ENCODE peak calls at places on chromosomes 3 and 15, in five cellular contexts. M is HepG2, N is A549, V is K562, R is GM12878. X is an unnamed sample.

GRCh38 chr3:122356402-122356801 is 26.6 kb downstream of the MIX23 start:
- DNase-seq in M (peak), N (peak), V (peak), R (no peak), X (peak)

GRCh38 chr3:182837855-182838454 is 44.7 kb downstream of the ATP11B start:
- DNase-seq in M (peak), N (peak), V (peak), R (no peak), X (peak)

GRCh38 chr15:63353261-63353660 is 28.4 kb downstream of the CA12 start:
- DNase-seq in M (no peak), N (no peak), V (no peak), R (no peak), X (no peak)

GRCh38 chr3:40985195-40985594 is 214.1 kb upstream of the CTNNB1 start:
- DNase-seq in M (no peak), N (no peak), V (peak), R (no peak), X (no peak)

GRCh38 chr3:64319391-64319790 is 94.1 kb upstream of the PRICKLE2 start:
- DNase-seq in M (no peak), N (peak), V (no peak), R (no peak), X (peak)

GRCh38 chr3:150495563-150496168 is 50.6 kb downstream of the SERP1 start:
- DNase-seq in M (peak), N (peak), V (peak), R (no peak), X (peak)

GRCh38 chr15:92638291-92638708 is 17.3 kb downstream of the FAM174B start:
- DNase-seq in M (peak), N (no peak), V (no peak), R (no peak), X (no peak)

GRCh38 chr3:16790432-16791379 is 94.0 kb upstream of the PLCL2 start:
- DNase-seq in M (no peak), N (no peak), V (no peak), R (no peak), X (no peak)

DNA sequence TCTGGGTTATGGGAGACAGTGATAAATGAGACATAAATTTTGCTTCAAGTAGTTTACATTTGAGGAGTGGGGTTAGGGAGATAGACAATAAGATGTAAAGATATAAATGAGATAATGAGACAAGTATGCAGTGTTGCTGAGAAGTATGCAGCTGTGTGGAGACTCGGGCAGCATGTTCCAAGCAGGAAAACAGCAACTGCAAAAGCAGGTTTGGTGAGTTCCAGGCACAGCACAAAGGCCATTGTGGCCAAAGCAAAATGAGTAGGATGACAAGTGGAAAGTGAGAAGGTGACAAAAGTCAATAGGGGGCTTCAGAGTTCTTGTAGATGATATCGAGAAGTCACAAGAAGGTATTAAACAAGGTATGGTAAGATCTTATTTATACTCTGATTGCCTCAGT is 259.1 kb upstream of the PEX5L start:
- DNase-seq in M (no peak), N (no peak), V (no peak), R (no peak), X (no peak)
- H3K4me2 ChIP-seq in M (no peak), N (no peak), V (no peak), R (no peak), X (no peak)

GRCh38 chr15:91258436-91258779 is 158.4 kb downstream of the SV2B start:
- DNase-seq in M (no peak), N (peak), V (no peak), R (no peak), X (peak)
- TF ChIP-seq JUNB in M (no peak), N (no peak), V (no peak), R (no peak), X (no peak)

GRCh38 chr3:29279276-29279675 is 1.6 kb upstream of the RBMS3 start:
- DNase-seq in M (no peak), N (no peak), V (no peak), R (no peak), X (no peak)

GRCh38 chr3:29279830-29280229 is 1.0 kb upstream of the RBMS3 start:
- DNase-seq in M (no peak), N (no peak), V (no peak), R (no peak), X (no peak)

GRCh38 chr3:29282431-29283296 is 1.8 kb downstream of the RBMS3 start:
- DNase-seq in M (no peak), N (peak), V (no peak), R (no peak), X (no peak)

GRCh38 chr3:29281265-29282228 is 676 bp downstream of the RBMS3 start:
- DNase-seq in M (no peak), N (peak), V (no peak), R (peak), X (no peak)

GRCh38 chr3:29280675-29281264 is at the start of gene RBMS3:
- DNase-seq in M (no peak), N (peak), V (no peak), R (peak), X (peak)
- TF ChIP-seq REST in M (no peak), N (no peak), V (no peak), R (no peak), X (no peak)

DNA sequence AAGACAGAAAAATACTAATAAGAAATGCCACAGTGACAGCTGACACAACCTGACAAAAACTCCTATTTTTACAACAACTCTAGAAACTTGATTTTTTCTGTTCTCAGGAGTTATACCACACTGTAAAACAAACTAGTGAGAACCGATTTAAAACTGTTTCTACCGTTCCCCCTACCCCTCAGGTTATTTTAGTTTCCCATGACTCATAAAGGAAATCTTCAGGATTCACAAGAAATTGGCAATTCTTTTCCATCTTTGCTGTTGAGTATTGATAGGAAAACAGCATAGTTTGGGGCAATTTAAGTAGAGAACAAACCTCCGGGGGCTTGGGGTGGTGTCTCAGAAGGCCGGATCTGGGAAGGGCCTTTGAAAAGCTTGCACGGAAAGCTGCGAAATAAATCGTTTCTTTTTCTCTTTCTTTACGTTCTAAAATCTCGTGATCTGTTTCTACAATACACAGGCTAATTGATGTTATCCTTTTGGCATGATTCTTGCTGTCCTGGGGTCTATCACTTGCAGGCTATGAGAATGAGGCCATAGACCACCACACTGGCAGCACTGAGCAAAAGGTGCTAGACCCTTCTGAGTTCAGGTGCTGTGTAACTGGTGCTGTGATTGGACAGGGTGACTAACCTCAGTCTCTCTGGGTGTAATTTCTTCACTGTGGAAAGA is 89.3 kb downstream of the LPP start:
- DNase-seq in M (no peak), N (no peak), V (no peak), R (no peak), X (no peak)
- H3K4me2 ChIP-seq in M (no peak), N (peak), V (no peak), R (no peak), X (no peak)

DNA sequence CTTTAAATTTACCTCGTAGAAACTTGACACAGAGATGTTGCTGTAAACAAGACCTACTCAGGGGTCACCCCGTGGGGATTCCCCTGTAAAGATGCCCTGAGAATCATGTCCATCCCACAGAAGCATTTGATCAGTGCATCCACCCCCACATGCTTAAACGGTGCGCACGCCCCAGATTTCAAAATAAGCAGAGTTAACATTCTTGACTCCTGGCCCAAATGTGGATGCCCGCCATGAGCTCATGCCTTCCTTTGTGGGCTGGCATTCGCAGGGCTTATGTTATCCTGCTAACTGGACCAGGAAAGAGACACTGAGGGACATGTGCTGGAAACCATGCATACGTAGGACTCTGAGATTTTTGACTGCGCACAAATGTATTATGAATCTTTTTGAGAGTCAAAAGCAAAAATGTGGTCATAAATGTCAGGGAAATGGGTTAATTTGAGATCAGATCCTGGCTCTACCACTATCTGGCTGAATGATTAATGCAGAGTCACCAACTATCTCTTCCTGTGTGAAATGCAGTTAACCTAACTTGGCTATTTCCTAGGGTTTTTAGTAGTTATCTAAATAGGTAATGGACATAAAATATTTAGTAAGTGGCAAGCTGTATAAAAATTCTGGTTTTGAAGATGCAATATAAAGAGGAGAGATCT is 9.1 kb upstream of the TP63 start:
- DNase-seq in M (no peak), N (no peak), V (no peak), R (no peak), X (no peak)
- TF ChIP-seq JUNB in M (no peak), N (no peak), V (no peak), R (no peak), X (no peak)

GRCh38 chr3:69012836-69013255 is 638 bp downstream of the EOGT start:
- DNase-seq in M (peak), N (peak), V (peak), R (no peak), X (peak)

GRCh38 chr3:69008980-69009379 is 4.5 kb downstream of the EOGT start:
- DNase-seq in M (no peak), N (no peak), V (no peak), R (no peak), X (peak)

GRCh38 chr3:69012111-69012835 is 1.2 kb downstream of the EOGT start:
- DNase-seq in M (no peak), N (no peak), V (no peak), R (no peak), X (peak)

GRCh38 chr3:69011331-69011730 is 2.2 kb downstream of the EOGT start:
- DNase-seq in M (no peak), N (no peak), V (no peak), R (no peak), X (no peak)

GRCh38 chr3:69009559-69010410 is 3.7 kb downstream of the EOGT start:
- DNase-seq in M (no peak), N (no peak), V (no peak), R (no peak), X (peak)
- TF ChIP-seq REST in M (no peak), N (no peak), V (no peak), R (no peak), X (no peak)

DNA sequence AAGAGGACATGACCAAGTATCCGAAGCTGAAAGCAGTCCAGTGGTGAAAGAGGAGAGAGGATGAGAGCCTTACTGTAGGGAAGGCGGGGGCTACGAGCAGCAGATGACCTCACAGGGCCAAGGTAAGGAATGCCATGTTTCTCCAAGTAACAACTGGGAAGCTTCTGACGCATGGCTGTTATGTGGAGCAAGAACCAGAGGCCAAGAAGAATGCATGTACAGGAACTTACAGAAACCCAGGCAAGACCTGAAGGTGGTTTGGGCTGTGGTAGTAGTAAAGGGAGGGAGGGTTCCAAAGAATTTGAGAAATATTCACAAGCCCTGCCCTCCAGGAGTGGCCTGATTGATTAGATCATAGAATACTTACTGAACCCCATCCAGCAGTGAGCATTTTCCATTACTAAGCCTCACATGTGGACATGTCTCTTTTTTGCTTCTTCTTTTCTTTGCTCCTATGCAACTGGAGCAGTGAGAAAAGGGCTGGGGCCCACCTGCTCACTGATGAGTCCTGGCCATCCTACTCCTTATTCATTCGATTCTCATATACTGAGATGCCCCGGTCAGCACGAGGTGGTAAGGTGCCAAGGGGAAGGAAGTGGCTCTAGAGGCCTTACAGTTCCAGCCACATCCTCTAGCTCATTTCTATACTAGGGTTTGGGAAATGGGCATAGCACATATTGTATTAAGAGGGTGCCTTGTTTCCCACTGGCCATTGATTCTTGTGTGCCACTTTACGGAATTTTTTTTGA is 8.3 kb upstream of the SLC12A8 start:
- DNase-seq in M (no peak), N (no peak), V (no peak), R (no peak), X (peak)
- H3K4me2 ChIP-seq in M (no peak), N (no peak), V (no peak), R (no peak), X (no peak)

DNA sequence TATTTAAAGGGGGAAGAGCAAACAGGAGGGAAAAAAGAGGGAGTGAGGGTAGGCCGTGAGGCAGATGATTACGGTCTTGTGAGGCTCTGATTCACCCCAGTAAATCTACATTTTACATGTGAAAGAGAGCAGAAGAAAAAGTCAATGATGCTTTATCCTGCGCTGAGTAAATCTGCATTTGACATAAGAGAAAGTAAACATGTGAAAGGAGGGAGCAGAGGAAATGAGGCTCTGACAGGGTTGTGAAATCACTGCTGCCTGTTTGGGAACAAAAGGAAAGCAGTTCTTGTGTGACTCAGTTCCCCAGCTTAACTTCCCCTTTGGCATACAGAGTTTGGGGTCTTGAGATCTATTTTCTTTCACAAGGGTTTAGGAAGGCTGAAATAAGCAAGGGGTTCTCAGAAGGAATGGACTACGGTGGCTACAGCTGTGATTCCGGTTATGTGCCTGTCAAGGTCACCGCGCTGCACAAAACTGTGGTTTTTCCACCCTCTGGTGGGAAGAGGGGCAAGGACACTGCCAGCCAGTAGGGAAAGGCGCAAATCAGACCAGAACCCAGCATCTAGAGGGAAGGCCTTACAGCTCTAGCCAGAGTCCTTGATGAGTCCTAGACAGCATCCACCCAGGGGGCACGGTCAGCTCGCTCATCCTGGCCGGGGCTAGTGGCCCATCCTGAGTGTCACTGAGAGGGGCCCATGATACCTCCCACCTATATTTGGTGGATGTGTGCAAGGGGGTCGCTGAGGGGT is 18.9 kb upstream of the HCN4 start:
- DNase-seq in M (no peak), N (no peak), V (no peak), R (no peak), X (peak)
- TF ChIP-seq JUNB in M (no peak), N (no peak), V (no peak), R (no peak), X (no peak)

GRCh38 chr15:96551722-96552121 is 221.2 kb downstream of the NR2F2 start:
- DNase-seq in M (no peak), N (no peak), V (no peak), R (no peak), X (no peak)

GRCh38 chr15:96554541-96554940 is 224.0 kb downstream of the NR2F2 start:
- DNase-seq in M (no peak), N (no peak), V (no peak), R (no peak), X (no peak)

GRCh38 chr15:96553451-96553850 is 223.0 kb downstream of the NR2F2 start:
- DNase-seq in M (no peak), N (no peak), V (no peak), R (no peak), X (no peak)

GRCh38 chr15:96553931-96554330 is 223.4 kb downstream of the NR2F2 start:
- DNase-seq in M (no peak), N (no peak), V (no peak), R (no peak), X (no peak)

DNA sequence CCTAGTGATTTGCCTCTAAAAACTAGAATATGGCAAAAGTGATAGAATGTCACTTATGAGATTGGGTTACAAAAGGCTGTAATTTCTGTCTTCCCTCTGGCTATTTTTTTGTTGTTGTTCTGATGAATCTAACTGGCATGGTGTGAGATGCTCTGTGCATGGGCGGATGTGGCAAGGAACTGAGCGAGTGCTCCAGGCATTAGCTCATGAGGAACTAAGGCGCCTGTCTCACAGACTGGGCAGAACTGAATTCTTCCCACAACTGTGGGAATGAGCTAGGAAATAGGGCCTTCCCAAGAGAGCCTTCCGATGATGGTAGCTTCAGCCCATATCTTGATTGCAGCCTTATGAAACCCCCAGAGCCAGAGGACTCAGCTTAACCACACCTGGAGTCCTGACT is 222.5 kb downstream of the NR2F2 start:
- DNase-seq in M (no peak), N (no peak), V (no peak), R (no peak), X (no peak)
- TF ChIP-seq REST in M (no peak), N (no peak), V (no peak), R (no peak), X (no peak)

GRCh38 chr3:152657002-152657400 is 177.9 kb upstream of the P2RY1 start:
- DNase-seq in M (no peak), N (no peak), V (no peak), R (no peak), X (peak)
- H3K4me2 ChIP-seq in M (no peak), N (no peak), V (peak), R (no peak), X (peak)

X was measured in GM23338.